ENCODE peak calls at places on chromosomes 4 and X, in seven cellular contexts. K, E, F, U, H, O and Q are unnamed samples.

GRCh38 chrX:119981286-119982070 is 37.9 kb upstream of the NKAP start:
- DNase-seq in H (peak), U (no peak), F (peak), E (peak), O (no peak), K (peak), Q (no peak)

GRCh38 chr4:53541577-53542206 is 49.6 kb downstream of the LNX1 start:
- DNase-seq in E (no peak), O (peak), H (no peak), K (no peak), F (peak), U (no peak), Q (peak)

GRCh38 chrX:132843387-132843786 is 115.0 kb downstream of the HS6ST2 start:
- DNase-seq in F (no peak), E (no peak), U (no peak), K (no peak), O (no peak), H (no peak), Q (no peak)

GRCh38 chrX:118974908-118975671 is 672 bp downstream of the LONRF3 start:
- DNase-seq in E (peak), O (no peak), K (peak), H (peak), U (peak), F (no peak), Q (peak)

GRCh38 chr4:83207497-83208105 is 77.0 kb downstream of the COQ2 start:
- DNase-seq in K (no peak), E (no peak), O (peak), H (peak), U (no peak), F (peak), Q (no peak)

GRCh38 chrX:14056201-14056600 is 26.5 kb upstream of the GEMIN8 start:
- DNase-seq in H (no peak), O (no peak), U (no peak), E (no peak), F (peak), K (no peak), Q (no peak)

GRCh38 chrX:140467211-140467610 is 37.7 kb downstream of the SOX3 start:
- DNase-seq in F (peak), H (no peak), U (no peak), K (no peak), E (no peak), O (no peak), Q (no peak)

GRCh38 chr4:145234086-145234694 is 53.8 kb upstream of the OTUD4 start:
- DNase-seq in E (peak), K (peak), U (peak), O (no peak), F (peak), H (peak), Q (peak)

GRCh38 chr4:24141836-24142235 is 252.0 kb upstream of the PPARGC1A start:
- DNase-seq in F (no peak), H (no peak), O (no peak), U (no peak), E (no peak), K (no peak), Q (no peak)

GRCh38 chr4:175951794-175952193 is 113.8 kb upstream of the WDR17 start:
- DNase-seq in F (peak), H (no peak), K (no peak), E (no peak), O (no peak), U (no peak), Q (no peak)

GRCh38 chr4:75232546-75232945 is 281.7 kb downstream of the RCHY1 start:
- DNase-seq in U (no peak), F (no peak), E (no peak), O (no peak), H (no peak), K (no peak), Q (no peak)

GRCh38 chr4:152014280-152014679 is 253.5 kb upstream of the GATB start:
- DNase-seq in E (no peak), U (no peak), K (peak), O (no peak), F (no peak), H (no peak), Q (no peak)

GRCh38 chrX:144790148-144790547 is 457.2 kb upstream of the SPANXN1 start:
- DNase-seq in F (no peak), E (no peak), O (no peak), K (no peak), U (no peak), H (no peak), Q (no peak)